ENCODE peak calls at places on chromosome 15, in six cellular contexts. X, P, Q, J, Z and R are unnamed samples. For H3K4me1, the result is how much of the 10 kb centered on the place peaks cover.

GRCh38 chr15:63509933-63510547 is 5.6 kb downstream of the USP3 start:
- DNase-seq in X (no peak), P (no peak), Q (no peak), J (peak), Z (no peak), R (no peak)

GRCh38 chr15:33126559-33127290 is 67.8 kb downstream of the FMN1 start:
- DNase-seq in X (peak), P (peak), Q (peak), J (no peak), Z (peak), R (peak)

GRCh38 chr15:78840661-78841060 is 29.4 kb upstream of the ADAMTS7 start:
- DNase-seq in X (no peak), P (no peak), Q (peak), J (no peak), Z (peak), R (peak)

GRCh38 chr15:64430000-64430735 is 30.2 kb upstream of the ZNF609 start:
- DNase-seq in X (no peak), P (peak), Q (no peak), J (no peak), Z (no peak), R (no peak)

GRCh38 chr15:26355671-26356070 is 417.2 kb downstream of the GABRB3 start:
- DNase-seq in X (no peak), P (no peak), Q (no peak), J (no peak), Z (no peak), R (no peak)

GRCh38 chr15:85741662-85742061 is 53.1 kb downstream of the KLHL25 start:
- DNase-seq in X (no peak), P (no peak), Q (no peak), J (no peak), Z (no peak), R (no peak)

GRCh38 chr15:71777216-71777943 is 33.0 kb upstream of the NR2E3 start:
- DNase-seq in X (no peak), P (no peak), Q (no peak), J (no peak), Z (no peak), R (no peak)

GRCh38 chr15:79364571-79365240 is 53.8 kb downstream of the TMED3 start:
- DNase-seq in X (no peak), P (no peak), Q (no peak), J (no peak), Z (no peak), R (no peak)

GRCh38 chr15:38860682-38861081 is 296.1 kb upstream of the RASGRP1 start:
- DNase-seq in X (no peak), P (no peak), Q (no peak), J (no peak), Z (no peak), R (no peak)
- H3K27ac ChIP-seq in X (no peak), P (no peak), Q (no peak), J (no peak), Z (no peak), R (no peak)

DNA sequence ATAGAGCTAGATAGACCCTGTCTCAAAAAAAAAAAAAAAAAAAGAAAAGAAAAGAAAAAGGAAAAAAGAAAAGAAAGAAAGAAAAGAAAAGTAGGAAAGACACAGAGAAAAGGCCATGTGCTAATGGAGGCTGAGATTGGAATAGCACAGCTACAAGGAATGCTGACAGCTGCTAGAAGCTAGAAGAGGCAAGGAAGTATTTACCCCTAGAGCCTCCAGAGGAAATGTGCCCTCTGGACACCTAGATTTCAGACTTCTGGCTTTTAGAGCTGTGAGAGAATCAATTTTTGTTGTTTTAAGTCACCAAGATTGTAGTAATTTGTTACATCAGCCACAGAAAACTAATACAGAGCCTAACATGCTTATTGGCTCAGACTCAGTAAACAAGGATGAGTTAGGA is 33.2 kb upstream of the GLCE start:
- DNase-seq in X (no peak), P (no peak), Q (peak), J (no peak), Z (no peak), R (no peak)
- H3K4me1 ChIP-seq in X (under half), P (half or more), Q (under half), J (under half), Z (under half), R (under half)

GRCh38 chr15:92833493-92834271 is 66.4 kb upstream of the CHD2 start:
- DNase-seq in X (no peak), P (no peak), Q (peak), J (no peak), Z (no peak), R (no peak)
- H3K27ac ChIP-seq in X (peak), P (peak), Q (peak), J (peak), Z (peak), R (peak)

GRCh38 chr15:89104172-89104564 is 15.9 kb downstream of the ABHD2 start:
- DNase-seq in X (no peak), P (no peak), Q (no peak), J (no peak), Z (no peak), R (no peak)

GRCh38 chr15:89098281-89098680 is 10.0 kb downstream of the ABHD2 start:
- DNase-seq in X (peak), P (no peak), Q (no peak), J (no peak), Z (no peak), R (no peak)

GRCh38 chr15:89103481-89104171 is 15.4 kb downstream of the ABHD2 start:
- DNase-seq in X (no peak), P (no peak), Q (no peak), J (no peak), Z (no peak), R (no peak)

GRCh38 chr15:89099968-89100367 is 11.7 kb downstream of the ABHD2 start:
- DNase-seq in X (no peak), P (no peak), Q (no peak), J (no peak), Z (no peak), R (no peak)

DNA sequence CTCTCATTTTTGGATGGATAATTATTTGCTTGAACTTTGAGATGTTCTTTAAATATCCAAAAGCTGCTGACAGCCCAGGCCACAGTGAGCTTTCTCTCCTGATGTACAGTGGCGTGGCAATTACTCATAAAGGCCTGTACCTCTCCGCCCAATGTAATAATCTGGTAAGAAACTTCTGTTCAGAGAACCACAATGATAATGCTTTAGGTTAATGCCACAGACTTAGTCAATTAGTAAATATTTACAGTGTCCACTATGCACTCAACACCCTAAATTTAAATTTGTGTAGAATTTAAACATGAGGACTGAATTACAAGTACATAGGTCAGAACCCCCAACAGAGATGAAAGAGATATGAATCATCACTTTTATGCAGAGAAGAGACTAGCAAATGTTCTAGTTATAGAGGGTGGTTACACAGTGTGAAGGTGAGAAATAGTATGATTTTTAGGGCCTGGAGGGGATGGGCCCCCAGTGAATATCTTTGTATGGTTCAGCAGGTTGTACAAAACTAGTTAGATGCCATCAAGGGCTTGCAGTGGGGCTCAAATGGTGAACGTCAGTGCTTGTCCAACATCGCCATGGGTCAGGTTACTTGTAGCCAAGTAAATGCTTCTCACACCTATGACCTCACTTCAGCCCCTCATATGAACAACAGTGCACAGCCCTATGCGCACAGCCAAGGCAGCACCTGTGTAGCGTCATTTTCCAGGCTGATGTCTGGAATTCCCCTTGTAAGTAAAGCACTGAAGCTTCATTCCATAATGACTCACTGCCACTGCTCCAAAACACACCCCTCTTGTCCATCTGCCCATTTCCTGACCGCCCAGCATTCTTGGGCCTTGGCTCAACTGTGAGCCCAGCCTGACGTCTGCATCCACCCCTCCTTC is 13.3 kb downstream of the ABHD2 start:
- DNase-seq in X (peak), P (peak), Q (no peak), J (peak), Z (no peak), R (peak)
- H3K4me1 ChIP-seq in X (half or more), P (half or more), Q (under half), J (half or more), Z (under half), R (under half)

DNA sequence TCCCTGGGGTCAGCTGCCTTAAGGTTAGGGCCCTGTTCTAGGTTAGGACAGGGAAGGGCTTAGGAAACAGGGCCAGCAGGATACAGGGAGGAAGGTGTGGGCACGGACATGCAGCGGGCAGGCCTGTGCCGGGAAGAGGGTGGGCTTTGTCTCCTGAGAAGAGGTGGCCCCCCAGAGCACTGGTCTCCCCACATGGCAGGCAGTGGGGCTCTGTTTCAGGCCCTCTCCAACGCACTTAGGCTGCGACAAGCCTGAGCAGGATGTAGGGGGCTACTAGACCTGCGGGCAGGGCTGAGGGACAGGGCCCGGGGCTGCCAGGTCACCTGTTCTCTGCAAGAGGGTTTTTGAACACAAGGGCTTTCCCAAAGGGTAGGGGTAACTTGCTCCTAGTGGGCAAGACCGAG is 33.5 kb downstream of the KLF13 start:
- DNase-seq in X (no peak), P (no peak), Q (no peak), J (no peak), Z (no peak), R (no peak)
- H3K27ac ChIP-seq in X (no peak), P (peak), Q (peak), J (no peak), Z (peak), R (no peak)